ENCODE peak calls at places on chromosomes 13 and 19, in five cellular contexts. B, F, Y, H and R are unnamed samples.

GRCh38 chr13:50951366-50951765 is 41.8 kb downstream of the RNASEH2B start:
- DNase-seq in F (no peak), H (no peak), Y (no peak), B (no peak), R (no peak)

GRCh38 chr13:22107549-22107948 is 436.7 kb downstream of the FGF9 start:
- DNase-seq in F (no peak), H (no peak), Y (no peak), B (no peak), R (no peak)

GRCh38 chr13:30971575-30971974 is 39.1 kb downstream of the TEX26 start:
- DNase-seq in B (no peak), F (no peak), H (no peak), Y (no peak), R (no peak)

GRCh38 chr19:55276720-55277430 is 3.0 kb downstream of the HSPBP1 start:
- DNase-seq in H (no peak), Y (no peak), B (no peak), F (no peak), R (no peak)

GRCh38 chr13:114101831-114102520 is 30.4 kb downstream of the RASA3 start:
- DNase-seq in F (no peak), B (no peak), Y (no peak), H (peak), R (no peak)

GRCh38 chr13:33575378-33575777 is 242.6 kb upstream of the RFC3 start:
- DNase-seq in Y (no peak), H (no peak), B (no peak), F (no peak), R (no peak)

GRCh38 chr19:43534811-43535761 is 2.1 kb downstream of the ZNF575 start:
- DNase-seq in F (peak), B (no peak), Y (peak), H (peak), R (peak)

GRCh38 chr19:47581605-47582319 is 8.8 kb upstream of the ZNF541 start:
- DNase-seq in H (no peak), B (no peak), Y (no peak), F (no peak), R (no peak)

GRCh38 chr13:49020940-49021548 is 45.3 kb downstream of the FNDC3A start:
- DNase-seq in F (no peak), Y (no peak), H (no peak), B (no peak), R (no peak)

GRCh38 chr13:49217962-49218492 is 2.1 kb upstream of the MLNR start:
- DNase-seq in H (no peak), B (no peak), F (no peak), Y (no peak), R (no peak)

GRCh38 chr13:27035892-27036235 is 135.7 kb downstream of the USP12 start:
- DNase-seq in F (no peak), B (no peak), Y (no peak), H (no peak), R (no peak)

GRCh38 chr19:13832096-13832495 is 36.9 kb downstream of the ZSWIM4 start:
- DNase-seq in Y (no peak), H (no peak), F (no peak), B (no peak), R (no peak)

GRCh38 chr19:40689339-40690049 is 957 bp downstream of the NUMBL start:
- DNase-seq in H (no peak), F (peak), B (no peak), Y (no peak), R (no peak)

GRCh38 chr19:3979289-3979673 is 6.0 kb downstream of the EEF2 start:
- DNase-seq in Y (no peak), H (no peak), F (no peak), B (no peak), R (no peak)

GRCh38 chr13:66427330-66427990 is 802.7 kb downstream of the PCDH9 start:
- DNase-seq in H (no peak), Y (no peak), B (no peak), F (no peak), R (no peak)

GRCh38 chr13:110647365-110647737 is 32.0 kb downstream of the NAXD start:
- DNase-seq in Y (no peak), H (no peak), B (no peak), F (no peak), R (no peak)

GRCh38 chr19:9130965-9131364 is 4.2 kb upstream of the OR7G3 start:
- DNase-seq in B (no peak), F (peak), H (no peak), Y (no peak), R (no peak)

GRCh38 chr19:38057954-38058690 is 151.1 kb downstream of the SIPA1L3 start:
- DNase-seq in H (no peak), B (no peak), F (no peak), Y (no peak), R (peak)

GRCh38 chr19:31641591-31641990 is 292.4 kb upstream of the TSHZ3 start:
- DNase-seq in Y (no peak), B (no peak), F (no peak), H (no peak), R (no peak)

GRCh38 chr13:37495046-37495445 is 103.5 kb downstream of the POSTN start:
- DNase-seq in B (no peak), Y (no peak), H (no peak), F (no peak), R (no peak)

GRCh38 chr13:35978607-35979316 is 152.4 kb downstream of the DCLK1 start:
- DNase-seq in H (no peak), F (peak), B (peak), Y (peak), R (peak)

GRCh38 chr13:73412933-73413332 is 354.1 kb downstream of the KLF5 start:
- DNase-seq in Y (no peak), H (no peak), F (no peak), B (no peak), R (no peak)

GRCh38 chr13:50404769-50405168 is 389.5 kb downstream of the KCNRG start:
- DNase-seq in H (no peak), Y (no peak), B (no peak), F (no peak), R (no peak)

GRCh38 chr19:57850553-57851017 is 926 bp downstream of the ZNF587 start:
- DNase-seq in B (no peak), Y (peak), H (no peak), F (peak), R (no peak)

GRCh38 chr19:46975918-46976782 is 43.5 kb upstream of the NPAS1 start:
- DNase-seq in F (no peak), B (no peak), H (peak), Y (peak), R (peak)